ENCODE peak calls at places on chromosomes 12 and 14, in seven cellular contexts. One of them, this sample, is unnamed.

GRCh38 chr14:73239463-73240241 is 2.3 kb downstream of the PAPLN start:
- DNase-seq in HEK293T: no peak
- DNase-seq in RPMI7951: peak; percentile 41
- DNase-seq in naive thymus-derived CD8-positive, alpha-beta T cell: no peak
- DNase-seq in renal cortical epithelial cell: peak; percentile 83
- DNase-seq in GOT3: no peak
- DNase-seq in DMS53: peak; percentile 22
- DNase-seq in this sample: peak; percentile 7

GRCh38 chr12:24993756-24994155 is 44.9 kb upstream of the BCAT1 start:
- DNase-seq in HEK293T: no peak
- DNase-seq in RPMI7951: no peak
- DNase-seq in naive thymus-derived CD8-positive, alpha-beta T cell: no peak
- DNase-seq in renal cortical epithelial cell: no peak
- DNase-seq in GOT3: no peak
- DNase-seq in DMS53: no peak
- DNase-seq in this sample: peak; percentile 77

GRCh38 chr14:102694530-102695171 is 82.6 kb upstream of the TRAF3 start:
- DNase-seq in HEK293T: peak; percentile 67
- DNase-seq in RPMI7951: peak; percentile 57
- DNase-seq in naive thymus-derived CD8-positive, alpha-beta T cell: peak; percentile 61
- DNase-seq in renal cortical epithelial cell: peak; percentile 77
- DNase-seq in GOT3: no peak
- DNase-seq in DMS53: peak; percentile 80
- DNase-seq in this sample: peak; percentile 92

GRCh38 chr12:121278450-121279375 is 17.8 kb downstream of the CAMKK2 start:
- DNase-seq in HEK293T: no peak
- DNase-seq in RPMI7951: no peak
- DNase-seq in naive thymus-derived CD8-positive, alpha-beta T cell: no peak
- DNase-seq in renal cortical epithelial cell: no peak
- DNase-seq in GOT3: peak; percentile 24
- DNase-seq in DMS53: no peak
- DNase-seq in this sample: peak; percentile 16

GRCh38 chr12:26152507-26153102 is 27.8 kb upstream of the BHLHE41 start:
- DNase-seq in HEK293T: no peak
- DNase-seq in RPMI7951: no peak
- DNase-seq in naive thymus-derived CD8-positive, alpha-beta T cell: no peak
- DNase-seq in renal cortical epithelial cell: no peak
- DNase-seq in GOT3: no peak
- DNase-seq in DMS53: no peak
- DNase-seq in this sample: no peak

GRCh38 chr14:64109821-64110554 is 184.2 kb downstream of the ESR2 start:
- DNase-seq in HEK293T: no peak
- DNase-seq in RPMI7951: no peak
- DNase-seq in naive thymus-derived CD8-positive, alpha-beta T cell: no peak
- DNase-seq in renal cortical epithelial cell: peak; percentile 82
- DNase-seq in GOT3: no peak
- DNase-seq in DMS53: no peak
- DNase-seq in this sample: no peak

GRCh38 chr14:101196051-101196450 is 292.5 kb upstream of the RTL1 start:
- DNase-seq in HEK293T: no peak
- DNase-seq in RPMI7951: no peak
- DNase-seq in naive thymus-derived CD8-positive, alpha-beta T cell: no peak
- DNase-seq in renal cortical epithelial cell: no peak
- DNase-seq in GOT3: no peak
- DNase-seq in DMS53: no peak
- DNase-seq in this sample: no peak

GRCh38 chr14:65335548-65335947 is 77.0 kb upstream of the FUT8 start:
- DNase-seq in HEK293T: no peak
- DNase-seq in RPMI7951: no peak
- DNase-seq in naive thymus-derived CD8-positive, alpha-beta T cell: no peak
- DNase-seq in renal cortical epithelial cell: no peak
- DNase-seq in GOT3: no peak
- DNase-seq in DMS53: no peak
- DNase-seq in this sample: no peak

GRCh38 chr12:124259168-124260066 is 35.5 kb upstream of the RFLNA start:
- DNase-seq in HEK293T: no peak
- DNase-seq in RPMI7951: peak; percentile 89
- DNase-seq in naive thymus-derived CD8-positive, alpha-beta T cell: no peak
- DNase-seq in renal cortical epithelial cell: no peak
- DNase-seq in GOT3: no peak
- DNase-seq in DMS53: no peak
- DNase-seq in this sample: no peak

GRCh38 chr12:110199360-110200123 is 75.4 kb downstream of the IFT81 start:
- DNase-seq in HEK293T: no peak
- DNase-seq in RPMI7951: peak; percentile 75
- DNase-seq in naive thymus-derived CD8-positive, alpha-beta T cell: no peak
- DNase-seq in renal cortical epithelial cell: peak; percentile 79
- DNase-seq in GOT3: no peak
- DNase-seq in DMS53: peak; percentile 88
- DNase-seq in this sample: no peak

GRCh38 chr14:75339059-75339458 is 60.4 kb downstream of the FOS start:
- DNase-seq in HEK293T: no peak
- DNase-seq in RPMI7951: no peak
- DNase-seq in naive thymus-derived CD8-positive, alpha-beta T cell: no peak
- DNase-seq in renal cortical epithelial cell: peak; percentile 54
- DNase-seq in GOT3: no peak
- DNase-seq in DMS53: no peak
- DNase-seq in this sample: no peak

GRCh38 chr12:115354007-115354452 is 670.1 kb upstream of the TBX3 start:
- DNase-seq in HEK293T: no peak
- DNase-seq in RPMI7951: peak; percentile 95
- DNase-seq in naive thymus-derived CD8-positive, alpha-beta T cell: no peak
- DNase-seq in renal cortical epithelial cell: peak; percentile 89
- DNase-seq in GOT3: peak; percentile 61
- DNase-seq in DMS53: no peak
- DNase-seq in this sample: no peak

GRCh38 chr14:105495101-105495989 is 4.3 kb downstream of the TEDC1 start:
- DNase-seq in HEK293T: no peak
- DNase-seq in RPMI7951: no peak
- DNase-seq in naive thymus-derived CD8-positive, alpha-beta T cell: no peak
- DNase-seq in renal cortical epithelial cell: no peak
- DNase-seq in GOT3: no peak
- DNase-seq in DMS53: no peak
- DNase-seq in this sample: peak; percentile 48

GRCh38 chr12:22539055-22539454 is 5.3 kb downstream of the C2CD5 start:
- DNase-seq in HEK293T: no peak
- DNase-seq in RPMI7951: no peak
- DNase-seq in naive thymus-derived CD8-positive, alpha-beta T cell: no peak
- DNase-seq in renal cortical epithelial cell: no peak
- DNase-seq in GOT3: no peak
- DNase-seq in DMS53: no peak
- DNase-seq in this sample: no peak

GRCh38 chr14:94884616-94885230 is 114.8 kb upstream of the GSC start:
- DNase-seq in HEK293T: no peak
- DNase-seq in RPMI7951: no peak
- DNase-seq in naive thymus-derived CD8-positive, alpha-beta T cell: no peak
- DNase-seq in renal cortical epithelial cell: no peak
- DNase-seq in GOT3: no peak
- DNase-seq in DMS53: no peak
- DNase-seq in this sample: no peak

GRCh38 chr12:74846116-74846515 is 308.5 kb downstream of the ATXN7L3B start:
- DNase-seq in HEK293T: no peak
- DNase-seq in RPMI7951: no peak
- DNase-seq in naive thymus-derived CD8-positive, alpha-beta T cell: no peak
- DNase-seq in renal cortical epithelial cell: no peak
- DNase-seq in GOT3: no peak
- DNase-seq in DMS53: no peak
- DNase-seq in this sample: no peak

GRCh38 chr12:67748761-67749075 is 100.2 kb downstream of the DYRK2 start:
- DNase-seq in HEK293T: no peak
- DNase-seq in RPMI7951: no peak
- DNase-seq in naive thymus-derived CD8-positive, alpha-beta T cell: no peak
- DNase-seq in renal cortical epithelial cell: peak; percentile 86
- DNase-seq in GOT3: no peak
- DNase-seq in DMS53: no peak
- DNase-seq in this sample: no peak

GRCh38 chr12:56590237-56590830 is 39.8 kb downstream of the BAZ2A start:
- DNase-seq in HEK293T: peak; percentile 51
- DNase-seq in RPMI7951: peak; percentile 20
- DNase-seq in naive thymus-derived CD8-positive, alpha-beta T cell: no peak
- DNase-seq in renal cortical epithelial cell: peak; percentile 9
- DNase-seq in GOT3: no peak
- DNase-seq in DMS53: peak; percentile 52
- DNase-seq in this sample: peak; percentile 40

GRCh38 chr12:129614221-129614885 is 289.5 kb downstream of the TMEM132D start:
- DNase-seq in HEK293T: no peak
- DNase-seq in RPMI7951: peak; percentile 75
- DNase-seq in naive thymus-derived CD8-positive, alpha-beta T cell: no peak
- DNase-seq in renal cortical epithelial cell: no peak
- DNase-seq in GOT3: no peak
- DNase-seq in DMS53: no peak
- DNase-seq in this sample: no peak

GRCh38 chr14:70646705-70647104 is 5.0 kb downstream of the TTC9 start:
- DNase-seq in HEK293T: no peak
- DNase-seq in RPMI7951: no peak
- DNase-seq in naive thymus-derived CD8-positive, alpha-beta T cell: no peak
- DNase-seq in renal cortical epithelial cell: no peak
- DNase-seq in GOT3: no peak
- DNase-seq in DMS53: no peak
- DNase-seq in this sample: no peak

GRCh38 chr12:1593232-1594044 is 943 bp downstream of the FBXL14 start:
- DNase-seq in HEK293T: peak; percentile 21
- DNase-seq in RPMI7951: peak; percentile 42
- DNase-seq in naive thymus-derived CD8-positive, alpha-beta T cell: peak; percentile 55
- DNase-seq in renal cortical epithelial cell: no peak
- DNase-seq in GOT3: no peak
- DNase-seq in DMS53: peak; percentile 94
- DNase-seq in this sample: no peak

GRCh38 chr14:83085725-83086124 is 1552.1 kb upstream of the SEL1L start:
- DNase-seq in HEK293T: no peak
- DNase-seq in RPMI7951: no peak
- DNase-seq in naive thymus-derived CD8-positive, alpha-beta T cell: no peak
- DNase-seq in renal cortical epithelial cell: no peak
- DNase-seq in GOT3: no peak
- DNase-seq in DMS53: no peak
- DNase-seq in this sample: no peak

GRCh38 chr12:110920324-110920910 is at the start of gene MYL2:
- DNase-seq in HEK293T: no peak
- DNase-seq in RPMI7951: no peak
- DNase-seq in naive thymus-derived CD8-positive, alpha-beta T cell: no peak
- DNase-seq in renal cortical epithelial cell: no peak
- DNase-seq in GOT3: no peak
- DNase-seq in DMS53: no peak
- DNase-seq in this sample: no peak

GRCh38 chr14:31020834-31021575 is 4.4 kb upstream of the AP4S1 start:
- DNase-seq in HEK293T: no peak
- DNase-seq in RPMI7951: no peak
- DNase-seq in naive thymus-derived CD8-positive, alpha-beta T cell: no peak
- DNase-seq in renal cortical epithelial cell: no peak
- DNase-seq in GOT3: no peak
- DNase-seq in DMS53: no peak
- DNase-seq in this sample: no peak

GRCh38 chr12:89884365-89884915 is 175.8 kb upstream of the ATP2B1 start:
- DNase-seq in HEK293T: peak; percentile 54
- DNase-seq in RPMI7951: no peak
- DNase-seq in naive thymus-derived CD8-positive, alpha-beta T cell: no peak
- DNase-seq in renal cortical epithelial cell: no peak
- DNase-seq in GOT3: no peak
- DNase-seq in DMS53: no peak
- DNase-seq in this sample: no peak

GRCh38 chr12:62683724-62684501 is 217.3 kb downstream of the MON2 start:
- DNase-seq in HEK293T: no peak
- DNase-seq in RPMI7951: peak; percentile 51
- DNase-seq in naive thymus-derived CD8-positive, alpha-beta T cell: no peak
- DNase-seq in renal cortical epithelial cell: no peak
- DNase-seq in GOT3: no peak
- DNase-seq in DMS53: no peak
- DNase-seq in this sample: peak; percentile 72

GRCh38 chr14:103808403-103809001 is 38.9 kb downstream of the PPP1R13B start:
- DNase-seq in HEK293T: peak; percentile 71
- DNase-seq in RPMI7951: peak; percentile 52
- DNase-seq in naive thymus-derived CD8-positive, alpha-beta T cell: peak; percentile 67
- DNase-seq in renal cortical epithelial cell: peak; percentile 57
- DNase-seq in GOT3: no peak
- DNase-seq in DMS53: peak; percentile 83
- DNase-seq in this sample: peak; percentile 71

GRCh38 chr14:36021030-36021422 is 155.5 kb downstream of the PTCSC3 start:
- DNase-seq in HEK293T: no peak
- DNase-seq in RPMI7951: no peak
- DNase-seq in naive thymus-derived CD8-positive, alpha-beta T cell: no peak
- DNase-seq in renal cortical epithelial cell: no peak
- DNase-seq in GOT3: no peak
- DNase-seq in DMS53: no peak
- DNase-seq in this sample: no peak

GRCh38 chr12:46150735-46151134 is 118.1 kb downstream of the SLC38A1 start:
- DNase-seq in HEK293T: no peak
- DNase-seq in RPMI7951: no peak
- DNase-seq in naive thymus-derived CD8-positive, alpha-beta T cell: no peak
- DNase-seq in renal cortical epithelial cell: no peak
- DNase-seq in GOT3: no peak
- DNase-seq in DMS53: no peak
- DNase-seq in this sample: no peak

GRCh38 chr12:3527181-3527580 is 36.2 kb downstream of the PRMT8 start:
- DNase-seq in HEK293T: no peak
- DNase-seq in RPMI7951: peak; percentile 86
- DNase-seq in naive thymus-derived CD8-positive, alpha-beta T cell: no peak
- DNase-seq in renal cortical epithelial cell: peak; percentile 16
- DNase-seq in GOT3: no peak
- DNase-seq in DMS53: peak; percentile 82
- DNase-seq in this sample: no peak

GRCh38 chr12:124395284-124395752 is 100.4 kb downstream of the RFLNA start:
- DNase-seq in HEK293T: no peak
- DNase-seq in RPMI7951: peak; percentile 48
- DNase-seq in naive thymus-derived CD8-positive, alpha-beta T cell: no peak
- DNase-seq in renal cortical epithelial cell: no peak
- DNase-seq in GOT3: no peak
- DNase-seq in DMS53: no peak
- DNase-seq in this sample: no peak

GRCh38 chr12:1262008-1262407 is 271.0 kb downstream of the ERC1 start:
- DNase-seq in HEK293T: no peak
- DNase-seq in RPMI7951: no peak
- DNase-seq in naive thymus-derived CD8-positive, alpha-beta T cell: no peak
- DNase-seq in renal cortical epithelial cell: no peak
- DNase-seq in GOT3: no peak
- DNase-seq in DMS53: no peak
- DNase-seq in this sample: no peak

GRCh38 chr14:74568896-74569295 is 43.1 kb downstream of the LTBP2 start:
- DNase-seq in HEK293T: no peak
- DNase-seq in RPMI7951: no peak
- DNase-seq in naive thymus-derived CD8-positive, alpha-beta T cell: no peak
- DNase-seq in renal cortical epithelial cell: no peak
- DNase-seq in GOT3: no peak
- DNase-seq in DMS53: no peak
- DNase-seq in this sample: no peak

GRCh38 chr14:99556134-99556791 is 47.7 kb downstream of the CCDC85C start:
- DNase-seq in HEK293T: no peak
- DNase-seq in RPMI7951: no peak
- DNase-seq in naive thymus-derived CD8-positive, alpha-beta T cell: no peak
- DNase-seq in renal cortical epithelial cell: no peak
- DNase-seq in GOT3: no peak
- DNase-seq in DMS53: no peak
- DNase-seq in this sample: no peak

GRCh38 chr14:55976619-55977018 is 141.6 kb upstream of the PELI2 start:
- DNase-seq in HEK293T: no peak
- DNase-seq in RPMI7951: no peak
- DNase-seq in naive thymus-derived CD8-positive, alpha-beta T cell: no peak
- DNase-seq in renal cortical epithelial cell: peak; percentile 34
- DNase-seq in GOT3: no peak
- DNase-seq in DMS53: no peak
- DNase-seq in this sample: no peak

GRCh38 chr12:124764451-124764850 is 99.2 kb downstream of the SCARB1 start:
- DNase-seq in HEK293T: no peak
- DNase-seq in RPMI7951: peak; percentile 82
- DNase-seq in naive thymus-derived CD8-positive, alpha-beta T cell: no peak
- DNase-seq in renal cortical epithelial cell: peak; percentile 66
- DNase-seq in GOT3: no peak
- DNase-seq in DMS53: peak; percentile 79
- DNase-seq in this sample: no peak

GRCh38 chr14:53888535-53889386 is 67.9 kb downstream of the BMP4 start:
- DNase-seq in HEK293T: no peak
- DNase-seq in RPMI7951: no peak
- DNase-seq in naive thymus-derived CD8-positive, alpha-beta T cell: no peak
- DNase-seq in renal cortical epithelial cell: peak; percentile 75
- DNase-seq in GOT3: no peak
- DNase-seq in DMS53: peak; percentile 79
- DNase-seq in this sample: no peak

This sample was measured in cerebellar cortex.